ENCODE peak calls at places on chromosomes 11 and 22, in nine cellular contexts. Y, V, O, W, A, X, F, Q and D are unnamed samples.

GRCh38 chr11:27319065-27319464 is 44.0 kb downstream of the CCDC34 start:
- DNase-seq in Y (no peak), V (no peak), O (peak), W (peak), A (peak), X (no peak), F (no peak), Q (no peak), D (peak)

GRCh38 chr11:113384551-113384950 is 3.0 kb upstream of the ANKK1 start:
- DNase-seq in Y (peak), V (no peak), O (peak), W (peak), A (peak), X (no peak), F (no peak), Q (no peak), D (no peak)

GRCh38 chr22:41535244-41535643 is 9.0 kb downstream of the POLR3H start:
- DNase-seq in Y (peak), V (no peak), O (no peak), W (peak), A (no peak), X (no peak), F (no peak), Q (no peak), D (no peak)

GRCh38 chr22:41332217-41332616 is 30.9 kb downstream of the ZC3H7B start:
- DNase-seq in Y (no peak), V (no peak), O (no peak), W (no peak), A (no peak), X (no peak), F (no peak), Q (no peak), D (no peak)

GRCh38 chr11:64879226-64879900 is 942 bp upstream of the EHD1 start:
- DNase-seq in Y (no peak), V (no peak), O (no peak), W (no peak), A (no peak), X (no peak), F (no peak), Q (no peak), D (no peak)

GRCh38 chr22:36929621-36930020 is 16.2 kb downstream of the CSF2RB start:
- DNase-seq in Y (no peak), V (no peak), O (no peak), W (no peak), A (no peak), X (no peak), F (no peak), Q (no peak), D (no peak)

GRCh38 chr11:8927233-8927632 is 5.5 kb downstream of the C11orf16 start:
- DNase-seq in Y (no peak), V (no peak), O (no peak), W (no peak), A (no peak), X (no peak), F (no peak), Q (no peak), D (no peak)

GRCh38 chr11:109236696-109237095 is 185.3 kb upstream of the C11orf87 start:
- DNase-seq in Y (no peak), V (no peak), O (peak), W (peak), A (no peak), X (no peak), F (no peak), Q (no peak), D (no peak)

GRCh38 chr22:49900441-49901230 is 17.6 kb downstream of the ALG12 start:
- DNase-seq in Y (no peak), V (no peak), O (no peak), W (no peak), A (no peak), X (no peak), F (no peak), Q (no peak), D (no peak)

GRCh38 chr22:38345782-38346181 is 28.5 kb upstream of the CSNK1E start:
- DNase-seq in Y (no peak), V (no peak), O (no peak), W (no peak), A (no peak), X (no peak), F (no peak), Q (no peak), D (no peak)

GRCh38 chr22:46984751-46985506 is 222.5 kb downstream of the TBC1D22A start:
- DNase-seq in Y (no peak), V (no peak), O (no peak), W (peak), A (peak), X (no peak), F (no peak), Q (no peak), D (no peak)

GRCh38 chr11:96037267-96037990 is 113.5 kb upstream of the MTMR2 start:
- DNase-seq in Y (no peak), V (no peak), O (peak), W (peak), A (peak), X (no peak), F (no peak), Q (no peak), D (no peak)

GRCh38 chr11:111081021-111081511 is 164.5 kb upstream of the POU2AF2 start:
- DNase-seq in Y (peak), V (no peak), O (no peak), W (peak), A (peak), X (no peak), F (no peak), Q (no peak), D (no peak)

GRCh38 chr22:36808611-36809344 is 8.1 kb downstream of the PVALB start:
- DNase-seq in Y (no peak), V (no peak), O (no peak), W (no peak), A (no peak), X (peak), F (no peak), Q (peak), D (peak)